ENCODE peak calls at places on chromosomes 11 and 22, in ten cellular contexts. P, A, I, H, R, C, Z, Y, K and S are unnamed samples.

GRCh38 chr22:28029201-28029948 is 110.3 kb upstream of the PITPNB start:
- DNase-seq in P (peak; percentile 85), C (no peak), Z (no peak), H (no peak), I (peak; percentile 44), K (no peak), Y (no peak), R (no peak), A (no peak), S (no peak)

GRCh38 chr22:44479662-44480061 is 18.4 kb downstream of the RTL6 start:
- DNase-seq in C (no peak), P (no peak), Y (no peak), A (no peak), R (no peak), K (no peak), Z (no peak), I (no peak), H (peak; percentile 54), S (no peak)

GRCh38 chr22:49213731-49214352 is 613.8 kb downstream of the BRD1 start:
- DNase-seq in H (no peak), K (peak; percentile 18), C (no peak), I (no peak), Y (no peak), Z (no peak), R (no peak), A (no peak), P (peak; percentile 13), S (no peak)

GRCh38 chr11:8307601-8308000 is 43.9 kb upstream of the LMO1 start:
- DNase-seq in Z (no peak), H (no peak), R (no peak), C (no peak), K (no peak), I (no peak), Y (no peak), P (peak; percentile 31), A (no peak), S (no peak)

GRCh38 chr22:43356881-43357280 is 13.7 kb upstream of the SCUBE1 start:
- DNase-seq in C (no peak), Y (no peak), A (no peak), I (no peak), Z (no peak), H (no peak), R (no peak), P (no peak), K (no peak), S (no peak)

GRCh38 chr11:111561801-111562325 is 21.3 kb downstream of the LAYN start:
- DNase-seq in P (no peak), C (no peak), Y (no peak), R (peak; percentile 44), H (no peak), K (no peak), I (no peak), Z (no peak), A (no peak), S (no peak)

GRCh38 chr11:5690736-5691135 is 1.1 kb downstream of the TRIM22 start:
- DNase-seq in R (no peak), P (peak; percentile 45), K (no peak), C (no peak), Z (no peak), A (no peak), H (no peak), I (no peak), Y (no peak), S (no peak)

GRCh38 chr11:95388086-95388485 is 157.1 kb upstream of the SESN3 start:
- DNase-seq in P (no peak), Z (no peak), A (no peak), H (no peak), C (no peak), R (no peak), I (no peak), Y (no peak), K (no peak), S (no peak)

GRCh38 chr22:44383652-44384562 is 71.2 kb upstream of the SHISAL1 start:
- DNase-seq in I (no peak), A (no peak), R (no peak), C (no peak), H (no peak), P (peak; percentile 29), Z (no peak), Y (no peak), K (no peak), S (peak; percentile 14)

GRCh38 chr11:10818594-10818993 is 9.9 kb upstream of the EIF4G2 start:
- DNase-seq in P (no peak), A (no peak), Z (no peak), H (no peak), I (no peak), R (peak; percentile 48), K (no peak), Y (no peak), C (no peak), S (no peak)

GRCh38 chr11:45275823-45276222 is 10.3 kb downstream of the SYT13 start:
- DNase-seq in K (no peak), Y (no peak), P (no peak), R (no peak), A (no peak), C (no peak), Z (no peak), H (no peak), I (no peak), S (no peak)

GRCh38 chr11:37972691-37973090 is 1374.7 kb upstream of the RAG2 start:
- DNase-seq in Y (no peak), I (no peak), Z (no peak), C (no peak), A (no peak), P (no peak), R (no peak), H (no peak), K (no peak), S (no peak)

GRCh38 chr22:39144101-39144815 is 8.2 kb downstream of the CBX7 start:
- DNase-seq in A (no peak), C (peak; percentile 26), Y (no peak), I (no peak), H (peak; percentile 77), R (no peak), K (peak; percentile 35), P (peak; percentile 83), Z (peak; percentile 57), S (no peak)

GRCh38 chr11:68929706-68930605 is 26.3 kb downstream of the IGHMBP2 start:
- DNase-seq in C (no peak), K (no peak), H (no peak), P (peak; percentile 41), A (no peak), Y (no peak), R (no peak), I (no peak), Z (no peak), S (no peak)

GRCh38 chr11:122731500-122731913 is 76.0 kb downstream of the UBASH3B start:
- DNase-seq in C (no peak), I (no peak), Z (no peak), A (no peak), R (peak; percentile 81), H (no peak), K (no peak), Y (no peak), P (no peak), S (no peak)

GRCh38 chr11:82546556-82547162 is 187.0 kb downstream of the FAM181B start:
- DNase-seq in Z (no peak), H (no peak), Y (no peak), K (no peak), I (no peak), A (no peak), C (no peak), R (no peak), P (no peak), S (peak; percentile 27)

GRCh38 chr11:69666752-69667536 is 8.2 kb downstream of the LTO1 start:
- DNase-seq in H (no peak), Y (no peak), I (no peak), K (no peak), C (no peak), Z (no peak), R (no peak), P (peak; percentile 68), A (no peak), S (no peak)

GRCh38 chr11:77967121-77967520 is 27.3 kb downstream of the INTS4 start:
- DNase-seq in I (no peak), Y (no peak), H (no peak), K (no peak), P (no peak), A (no peak), R (no peak), C (no peak), Z (no peak), S (no peak)

GRCh38 chr11:111353776-111354600 is 25.1 kb downstream of the POU2AF1 start:
- DNase-seq in A (no peak), Z (no peak), H (no peak), R (no peak), C (no peak), K (no peak), I (no peak), Y (no peak), P (no peak), S (no peak)

GRCh38 chr22:46934746-46935491 is 172.5 kb downstream of the TBC1D22A start:
- DNase-seq in Y (no peak), A (no peak), C (peak; percentile 7), K (no peak), R (peak; percentile 93), P (no peak), I (no peak), H (no peak), Z (no peak), S (no peak)

GRCh38 chr22:19503869-19504268 is 20.3 kb downstream of the CLDN5 start:
- DNase-seq in Y (no peak), A (no peak), P (no peak), H (no peak), Z (no peak), R (no peak), K (no peak), I (peak; percentile 33), C (no peak), S (peak; percentile 44)

GRCh38 chr11:3959015-3959917 is 103.8 kb downstream of the STIM1 start:
- DNase-seq in C (no peak), Z (no peak), H (no peak), K (no peak), P (no peak), Y (no peak), R (no peak), I (peak; percentile 15), A (peak; percentile 17), S (no peak)

GRCh38 chr11:76709259-76709658 is 38.7 kb upstream of the LRRC32 start:
- DNase-seq in H (no peak), I (no peak), A (no peak), P (peak; percentile 38), C (no peak), Z (no peak), Y (no peak), K (no peak), R (no peak), S (no peak)

GRCh38 chr11:82776377-82776776 is 42.7 kb upstream of the FAM181B start:
- DNase-seq in R (no peak), Z (no peak), I (no peak), Y (no peak), A (no peak), P (no peak), C (no peak), K (no peak), H (no peak), S (no peak)

GRCh38 chr11:416051-416756 is 1.4 kb upstream of the SIGIRR start:
- DNase-seq in Z (no peak), H (no peak), A (no peak), R (no peak), Y (no peak), K (no peak), P (no peak), I (no peak), C (no peak), S (no peak)

GRCh38 chr11:134429104-134429503 is 17.1 kb upstream of the B3GAT1 start:
- DNase-seq in R (no peak), I (no peak), C (no peak), H (no peak), K (no peak), P (no peak), Z (no peak), Y (no peak), A (no peak), S (peak; percentile 70)

GRCh38 chr11:61587541-61587941 is 6.7 kb upstream of the SYT7 start:
- DNase-seq in K (no peak), Z (peak; percentile 16), Y (no peak), H (peak; percentile 20), P (no peak), C (no peak), I (peak; percentile 43), A (no peak), R (no peak), S (peak; percentile 62)

GRCh38 chr11:59201376-59201775 is 11.4 kb downstream of the MPEG1 start:
- DNase-seq in H (no peak), R (no peak), I (no peak), Y (no peak), C (no peak), P (no peak), Z (no peak), K (no peak), A (no peak), S (no peak)